ENCODE peak calls at places on chromosomes 13 and 19, in six cellular contexts. E, W, J, N, X and Z are unnamed samples.

GRCh38 chr13:79228972-79229371 is 177.1 kb downstream of the RBM26 start:
- DNase-seq in N (no peak), J (no peak), X (no peak), E (no peak), W (no peak), Z (no peak)

GRCh38 chr13:50382951-50383350 is 367.7 kb downstream of the KCNRG start:
- DNase-seq in W (no peak), J (no peak), E (no peak), X (no peak), N (no peak), Z (no peak)

GRCh38 chr13:30338331-30338851 is 31.0 kb upstream of the KATNAL1 start:
- DNase-seq in N (no peak), J (no peak), E (no peak), X (no peak), W (no peak), Z (no peak)

GRCh38 chr19:7832009-7832408 is 2.0 kb downstream of the EVI5L start:
- DNase-seq in W (no peak), N (no peak), E (no peak), J (no peak), X (no peak), Z (no peak)

GRCh38 chr19:16368385-16369305 is 44.0 kb downstream of the KLF2 start:
- DNase-seq in N (no peak), X (no peak), J (no peak), E (peak; percentile 18), W (no peak), Z (no peak)

GRCh38 chr19:10419200-10419645 is 1.1 kb upstream of the PDE4A start:
- DNase-seq in J (peak; percentile 51), W (no peak), X (no peak), N (peak; percentile 73), E (no peak), Z (no peak)

GRCh38 chr13:96294930-96295657 is 205.2 kb downstream of the HS6ST3 start:
- DNase-seq in J (no peak), W (no peak), X (no peak), N (no peak), E (no peak), Z (no peak)

GRCh38 chr19:55546822-55547614 is 1.7 kb upstream of the SBK3 start:
- DNase-seq in X (no peak), E (peak; percentile 35), J (no peak), W (no peak), N (peak; percentile 63), Z (no peak)

GRCh38 chr13:40680659-40681323 is 14.3 kb upstream of the FOXO1 start:
- DNase-seq in J (no peak), N (no peak), E (no peak), X (no peak), W (peak; percentile 68), Z (no peak)

GRCh38 chr13:45879666-45880065 is 28.1 kb upstream of the SIAH3 start:
- DNase-seq in W (peak; percentile 57), X (no peak), J (no peak), N (peak; percentile 14), E (peak; percentile 39), Z (no peak)

GRCh38 chr13:99275093-99275469 is 16.9 kb upstream of the GPR18 start:
- DNase-seq in J (no peak), N (no peak), W (no peak), E (no peak), X (no peak), Z (no peak)

GRCh38 chr13:44692173-44692713 is 116.1 kb upstream of the TSC22D1 start:
- DNase-seq in X (no peak), N (peak; percentile 9), W (no peak), E (no peak), J (no peak), Z (no peak)

GRCh38 chr13:80339841-80340642 is 884 bp downstream of the SPRY2 start:
- DNase-seq in X (no peak), J (peak; percentile 60), W (peak; percentile 61), E (peak; percentile 18), N (peak; percentile 31), Z (no peak)

GRCh38 chr19:18156841-18157464 is 4.0 kb downstream of the PIK3R2 start:
- DNase-seq in N (peak; percentile 96), J (peak; percentile 97), W (no peak), E (peak; percentile 63), X (no peak), Z (no peak)

GRCh38 chr13:103036268-103036667 is 29.9 kb downstream of the SLC10A2 start:
- DNase-seq in J (no peak), X (no peak), E (no peak), N (no peak), W (no peak), Z (no peak)

GRCh38 chr19:15317392-15318011 is 14.8 kb downstream of the BRD4 start:
- DNase-seq in E (peak; percentile 66), X (no peak), J (no peak), N (no peak), W (no peak), Z (no peak)

GRCh38 chr13:46404732-46405097 is 17.7 kb upstream of the RUBCNL start:
- DNase-seq in E (no peak), W (no peak), N (no peak), X (no peak), J (no peak), Z (no peak)

GRCh38 chr13:60617863-60618733 is 221.1 kb downstream of the TDRD3 start:
- DNase-seq in J (no peak), W (peak; percentile 54), X (no peak), E (peak; percentile 32), N (no peak), Z (no peak)
- TF ChIP-seq TAF1 in J (no peak), W (no peak), X (no peak), E (no peak), N (no peak), Z (no peak)

GRCh38 chr13:37403776-37404497 is 194.6 kb downstream of the POSTN start:
- DNase-seq in W (no peak), N (no peak), X (no peak), E (no peak), J (no peak), Z (no peak)
- TF ChIP-seq TAF1 in W (no peak), N (no peak), X (no peak), E (no peak), J (no peak), Z (no peak)

GRCh38 chr19:39765091-39766076 is 13.3 kb upstream of the LEUTX start:
- DNase-seq in W (peak; percentile 77), N (peak; percentile 30), J (peak; percentile 29), X (no peak), E (peak; percentile 48), Z (no peak)
- TF ChIP-seq TAF1 in W (no peak), N (no peak), J (no peak), X (no peak), E (no peak), Z (no peak)

GRCh38 chr19:5339950-5340636 is 519 bp downstream of the PTPRS start:
- DNase-seq in N (peak; percentile 62), W (no peak), J (peak; percentile 87), E (no peak), X (no peak), Z (no peak)
- TF ChIP-seq TAF1 in N (no peak), W (peak; percentile 66), J (no peak), E (no peak), X (no peak), Z (no peak)

GRCh38 chr19:32392946-32393345 is 12.6 kb upstream of the DPY19L3 start:
- DNase-seq in E (no peak), J (no peak), X (no peak), W (no peak), N (no peak), Z (no peak)
- TF ChIP-seq TAF1 in E (no peak), J (no peak), X (no peak), W (no peak), N (no peak), Z (no peak)

GRCh38 chr13:73230714-73231113 is 171.9 kb downstream of the KLF5 start:
- DNase-seq in J (no peak), X (no peak), N (no peak), W (no peak), E (no peak), Z (no peak)
- TF ChIP-seq TAF1 in J (no peak), X (no peak), N (no peak), W (no peak), E (no peak), Z (no peak)